ENCODE peak calls at places on chromosomes 2 and 18, in four cellular contexts. One of them, this sample, is unnamed.

GRCh38 chr2:200373196-200373595 is 66.7 kb downstream of the SPATS2L start:
- ATAC-seq in GM12878: peak
- ATAC-seq in upper lobe of left lung: no peak
- ATAC-seq in HepG2: no peak
- ATAC-seq in this sample: no peak

GRCh38 chr2:51990684-51991083 is 958.8 kb upstream of the NRXN1 start:
- ATAC-seq in GM12878: no peak
- ATAC-seq in upper lobe of left lung: no peak
- ATAC-seq in HepG2: no peak
- ATAC-seq in this sample: no peak

GRCh38 chr2:86453838-86454237 is 12.7 kb downstream of the KDM3A start:
- ATAC-seq in GM12878: no peak
- ATAC-seq in upper lobe of left lung: no peak
- ATAC-seq in HepG2: no peak
- ATAC-seq in this sample: no peak

GRCh38 chr2:25482341-25482740 is 140.6 kb upstream of the DNMT3A start:
- ATAC-seq in GM12878: peak
- ATAC-seq in upper lobe of left lung: no peak
- ATAC-seq in HepG2: no peak
- ATAC-seq in this sample: no peak

GRCh38 chr2:224466315-224466714 is 64.4 kb upstream of the FAM124B start:
- ATAC-seq in GM12878: peak
- ATAC-seq in upper lobe of left lung: no peak
- ATAC-seq in HepG2: peak
- ATAC-seq in this sample: no peak

GRCh38 chr18:58054041-58054733 is 10.2 kb downstream of the NEDD4L start:
- ATAC-seq in GM12878: no peak
- ATAC-seq in upper lobe of left lung: peak
- ATAC-seq in HepG2: peak
- ATAC-seq in this sample: no peak

GRCh38 chr2:46954951-46955571 is 39.5 kb upstream of the MCFD2 start:
- ATAC-seq in GM12878: no peak
- ATAC-seq in upper lobe of left lung: peak
- ATAC-seq in HepG2: peak
- ATAC-seq in this sample: peak

GRCh38 chr2:66519264-66519843 is 84.4 kb downstream of the MEIS1 start:
- ATAC-seq in GM12878: no peak
- ATAC-seq in upper lobe of left lung: no peak
- ATAC-seq in HepG2: no peak
- ATAC-seq in this sample: no peak

GRCh38 chr2:238864207-238865014 is 16.5 kb downstream of the TWIST2 start:
- ATAC-seq in GM12878: peak
- ATAC-seq in upper lobe of left lung: peak
- ATAC-seq in HepG2: peak
- ATAC-seq in this sample: peak

GRCh38 chr18:62211323-62211828 is 24.3 kb downstream of the RELCH start:
- ATAC-seq in GM12878: no peak
- ATAC-seq in upper lobe of left lung: no peak
- ATAC-seq in HepG2: no peak
- ATAC-seq in this sample: no peak

GRCh38 chr2:181352158-181352557 is 105.0 kb upstream of the ITGA4 start:
- ATAC-seq in GM12878: no peak
- ATAC-seq in upper lobe of left lung: no peak
- ATAC-seq in HepG2: no peak
- ATAC-seq in this sample: no peak

GRCh38 chr2:197556456-197556855 is 40.6 kb downstream of the MOB4 start:
- ATAC-seq in GM12878: no peak
- ATAC-seq in upper lobe of left lung: no peak
- ATAC-seq in HepG2: no peak
- ATAC-seq in this sample: peak

GRCh38 chr2:217755027-217755756 is 247.6 kb downstream of the TNS1 start:
- ATAC-seq in GM12878: no peak
- ATAC-seq in upper lobe of left lung: no peak
- ATAC-seq in HepG2: no peak
- ATAC-seq in this sample: no peak

GRCh38 chr2:239498576-239498975 is 97.8 kb upstream of the HDAC4 start:
- ATAC-seq in GM12878: no peak
- ATAC-seq in upper lobe of left lung: no peak
- ATAC-seq in HepG2: no peak
- ATAC-seq in this sample: peak

GRCh38 chr2:200288670-200289429 is 17.6 kb upstream of the SPATS2L start:
- ATAC-seq in GM12878: no peak
- ATAC-seq in upper lobe of left lung: no peak
- ATAC-seq in HepG2: peak
- ATAC-seq in this sample: no peak

GRCh38 chr2:25409468-25409867 is 67.7 kb upstream of the DNMT3A start:
- ATAC-seq in GM12878: no peak
- ATAC-seq in upper lobe of left lung: no peak
- ATAC-seq in HepG2: no peak
- ATAC-seq in this sample: no peak

GRCh38 chr18:48356909-48357631 is 52.1 kb downstream of the ZBTB7C start:
- ATAC-seq in GM12878: no peak
- ATAC-seq in upper lobe of left lung: no peak
- ATAC-seq in HepG2: no peak
- ATAC-seq in this sample: peak

DNA sequence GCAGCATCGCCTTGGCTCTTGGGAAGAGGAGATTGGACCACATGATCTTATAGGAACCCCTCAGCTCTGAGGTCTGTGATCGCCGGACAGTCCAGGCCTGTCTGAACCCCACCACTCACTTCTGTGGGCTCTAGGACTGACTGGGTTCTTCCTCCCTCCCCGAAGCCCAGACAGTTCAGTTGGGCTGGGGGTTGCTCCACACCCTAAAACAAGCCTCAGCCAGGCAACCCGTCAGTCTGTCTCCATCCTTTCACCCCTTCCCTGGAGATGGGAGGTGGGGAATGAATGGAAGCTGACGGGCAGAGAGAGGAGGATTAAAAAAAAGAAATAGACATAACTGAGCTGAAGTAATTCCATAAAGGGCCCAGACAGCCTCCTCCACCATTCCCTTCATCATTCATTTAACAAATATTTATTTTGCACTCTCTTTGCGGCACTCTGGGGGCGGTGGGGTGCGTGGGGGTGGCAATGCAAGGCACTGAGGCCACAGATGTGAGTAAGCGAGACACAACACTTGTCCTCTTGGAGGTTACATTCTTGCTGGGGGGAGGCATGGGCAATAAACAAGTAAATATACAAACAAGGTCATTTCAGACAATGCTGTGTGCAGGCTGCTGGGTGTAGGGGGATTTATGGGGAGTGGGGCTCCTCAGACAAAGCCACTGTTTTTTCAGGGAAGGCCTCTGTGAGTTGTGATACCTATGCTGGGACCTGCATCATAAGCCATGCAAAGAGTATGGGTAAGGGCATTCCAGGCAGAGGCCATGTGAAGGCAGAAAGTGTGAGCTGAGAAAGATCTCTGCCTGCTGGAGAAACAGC is 12.9 kb downstream of the WNT10A start:
- ATAC-seq in GM12878: no peak
- ATAC-seq in upper lobe of left lung: no peak
- ATAC-seq in HepG2: no peak
- ATAC-seq in this sample: no peak
- TF ChIP-seq POLR2AphosphoS5 in GM12878: no peak
- TF ChIP-seq POLR2AphosphoS5 in upper lobe of left lung: no peak
- TF ChIP-seq POLR2AphosphoS5 in HepG2: no peak
- TF ChIP-seq POLR2AphosphoS5 in this sample: no peak

DNA sequence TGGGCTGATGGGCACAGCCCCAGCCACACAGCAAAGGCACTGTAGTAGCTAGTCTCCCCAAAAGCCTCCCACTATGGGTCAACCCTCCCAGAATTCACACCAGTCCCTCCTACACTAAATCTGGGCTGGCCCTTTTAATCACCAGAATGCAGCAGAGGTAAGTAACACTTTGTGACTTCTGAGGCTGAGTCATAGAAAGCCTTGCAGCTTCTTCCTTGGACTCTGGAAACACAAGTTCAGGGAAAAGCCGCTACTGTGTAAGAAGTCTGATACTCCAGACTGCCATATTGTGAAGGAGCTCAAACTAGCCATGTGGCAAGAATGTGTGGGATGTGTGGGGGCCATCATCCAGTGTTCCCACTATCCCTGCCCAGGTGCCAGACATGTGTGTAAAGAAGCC is 19.0 kb upstream of the SIX2 start:
- ATAC-seq in GM12878: no peak
- ATAC-seq in upper lobe of left lung: no peak
- ATAC-seq in HepG2: no peak
- ATAC-seq in this sample: no peak
- H3K4me3 ChIP-seq in GM12878: no peak
- H3K4me3 ChIP-seq in upper lobe of left lung: no peak
- H3K4me3 ChIP-seq in HepG2: no peak
- H3K4me3 ChIP-seq in this sample: no peak

DNA sequence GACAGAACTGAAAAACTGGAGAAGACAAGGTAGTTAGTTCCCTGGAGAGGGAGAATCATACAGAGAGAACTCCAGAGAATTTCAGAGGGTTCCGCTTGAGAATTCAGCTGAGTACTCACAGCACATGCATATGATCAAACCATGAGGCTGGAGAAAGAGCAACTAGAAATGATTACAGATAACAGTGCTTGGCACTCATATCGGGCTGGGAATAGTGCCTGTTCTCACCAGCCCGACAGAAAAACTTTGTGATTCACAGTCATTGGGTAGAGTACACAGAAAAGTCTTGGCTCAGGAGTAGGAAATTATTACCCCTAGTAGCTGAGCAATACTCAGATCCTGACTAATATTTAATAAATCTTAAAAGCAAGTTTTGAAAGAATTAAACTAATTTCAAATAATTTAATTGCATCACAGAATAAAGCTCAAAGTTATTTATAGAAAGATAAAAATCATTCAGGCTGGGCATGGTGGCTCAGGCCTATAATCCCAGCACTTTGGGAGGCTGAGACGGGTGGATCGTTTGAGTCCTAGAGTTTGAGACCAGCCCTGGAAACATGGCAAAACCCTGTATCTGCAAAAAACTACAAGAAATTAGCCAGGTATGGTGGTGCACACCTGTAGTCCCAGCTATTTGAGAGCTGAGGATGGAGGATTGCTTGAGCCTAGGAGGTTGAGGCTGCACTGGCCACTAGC is 6.9 kb downstream of the WDPCP start:
- ATAC-seq in GM12878: peak
- ATAC-seq in upper lobe of left lung: peak
- ATAC-seq in HepG2: no peak
- ATAC-seq in this sample: peak
- TF ChIP-seq EP300 in GM12878: no peak
- TF ChIP-seq EP300 in upper lobe of left lung: no peak
- TF ChIP-seq EP300 in HepG2: no peak
- TF ChIP-seq EP300 in this sample: no peak

GRCh38 chr18:7817596-7817995 is 250.5 kb downstream of the PTPRM start:
- ATAC-seq in GM12878: no peak
- ATAC-seq in upper lobe of left lung: no peak
- ATAC-seq in HepG2: no peak
- ATAC-seq in this sample: no peak
- TF ChIP-seq POLR2AphosphoS5 in GM12878: no peak
- TF ChIP-seq POLR2AphosphoS5 in upper lobe of left lung: no peak
- TF ChIP-seq POLR2AphosphoS5 in HepG2: no peak
- TF ChIP-seq POLR2AphosphoS5 in this sample: no peak

GRCh38 chr2:70901235-70902066 is 34.2 kb upstream of the ATP6V1B1 start:
- ATAC-seq in GM12878: peak
- ATAC-seq in upper lobe of left lung: no peak
- ATAC-seq in HepG2: peak
- ATAC-seq in this sample: no peak
- H3K4me3 ChIP-seq in GM12878: no peak
- H3K4me3 ChIP-seq in upper lobe of left lung: peak
- H3K4me3 ChIP-seq in HepG2: peak
- H3K4me3 ChIP-seq in this sample: peak

DNA sequence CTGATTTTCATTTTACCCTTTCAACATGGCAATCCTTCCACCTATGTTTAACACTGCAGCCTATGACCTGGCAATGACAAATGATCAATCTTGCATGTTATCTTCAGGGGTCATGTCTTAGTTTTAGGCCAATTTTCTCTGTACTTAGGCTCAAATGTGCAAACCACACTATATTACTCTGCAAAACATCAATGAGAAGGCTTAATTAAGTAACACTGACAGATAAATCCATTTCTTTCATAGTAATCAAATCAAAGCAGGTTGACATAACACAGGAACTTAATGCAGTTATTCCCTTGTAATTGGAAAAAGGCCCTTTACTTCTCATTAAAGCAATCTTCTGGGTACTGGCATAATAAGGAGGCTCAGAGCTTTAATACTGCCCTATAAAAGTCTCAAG is 114.5 kb downstream of the TCF4 start:
- ATAC-seq in GM12878: no peak
- ATAC-seq in upper lobe of left lung: no peak
- ATAC-seq in HepG2: no peak
- ATAC-seq in this sample: no peak
- TF ChIP-seq EP300 in GM12878: no peak
- TF ChIP-seq EP300 in upper lobe of left lung: no peak
- TF ChIP-seq EP300 in HepG2: no peak
- TF ChIP-seq EP300 in this sample: no peak

GRCh38 chr2:141534671-141535359 is 596.0 kb downstream of the LRP1B start:
- ATAC-seq in GM12878: peak
- ATAC-seq in upper lobe of left lung: no peak
- ATAC-seq in HepG2: no peak
- ATAC-seq in this sample: no peak
- TF ChIP-seq POLR2AphosphoS5 in GM12878: no peak
- TF ChIP-seq POLR2AphosphoS5 in upper lobe of left lung: no peak
- TF ChIP-seq POLR2AphosphoS5 in HepG2: no peak
- TF ChIP-seq POLR2AphosphoS5 in this sample: no peak